ENCODE peak calls at places on chromosomes 7 and 10, in nine cellular contexts. X, T, J, P, C, K, Z, N and H are unnamed samples.

GRCh38 chr7:50660040-50660829 is 95.0 kb upstream of the DDC start:
- DNase-seq in X (no peak), T (peak), J (no peak), P (no peak), C (no peak), K (no peak), Z (no peak), N (peak), H (no peak)

GRCh38 chr10:101783736-101784118 is 481 bp upstream of the NPM3 start:
- DNase-seq in X (peak), T (no peak), J (no peak), P (no peak), C (no peak), K (no peak), Z (no peak), N (no peak), H (no peak)

GRCh38 chr7:101718747-101719260 is 89.7 kb upstream of the MYL10 start:
- DNase-seq in X (no peak), T (no peak), J (no peak), P (no peak), C (no peak), K (no peak), Z (no peak), N (no peak), H (no peak)

GRCh38 chr7:43669286-43670081 is 59.8 kb downstream of the COA1 start:
- DNase-seq in X (no peak), T (peak), J (no peak), P (no peak), C (no peak), K (no peak), Z (no peak), N (no peak), H (no peak)

GRCh38 chr10:132486539-132487121 is 51.0 kb upstream of the INPP5A start:
- DNase-seq in X (peak), T (no peak), J (no peak), P (no peak), C (no peak), K (no peak), Z (peak), N (no peak), H (no peak)

GRCh38 chr7:110382736-110383135 is 708.2 kb upstream of the LRRN3 start:
- DNase-seq in X (no peak), T (no peak), J (no peak), P (no peak), C (no peak), K (no peak), Z (no peak), N (no peak), H (no peak)

GRCh38 chr7:114082934-114083647 is 164.3 kb upstream of the PPP1R3A start:
- DNase-seq in X (peak), T (peak), J (peak), P (no peak), C (peak), K (no peak), Z (peak), N (no peak), H (peak)

GRCh38 chr10:30804478-30805055 is 175.0 kb upstream of the LYZL2 start:
- DNase-seq in X (peak), T (peak), J (peak), P (no peak), C (no peak), K (no peak), Z (peak), N (no peak), H (peak)

GRCh38 chr7:20107582-20107981 is 109.6 kb downstream of the MACC1 start:
- DNase-seq in X (no peak), T (no peak), J (no peak), P (no peak), C (no peak), K (no peak), Z (no peak), N (no peak), H (no peak)

GRCh38 chr7:45235905-45236304 is 78.3 kb downstream of the RAMP3 start:
- DNase-seq in X (no peak), T (no peak), J (no peak), P (no peak), C (no peak), K (no peak), Z (no peak), N (no peak), H (no peak)

GRCh38 chr10:128013626-128014025 is 106.7 kb downstream of the PTPRE start:
- DNase-seq in X (no peak), T (no peak), J (peak), P (no peak), C (no peak), K (no peak), Z (no peak), N (no peak), H (no peak)

GRCh38 chr10:1198453-1199344 is 142.5 kb downstream of the WDR37 start:
- DNase-seq in X (no peak), T (peak), J (no peak), P (peak), C (no peak), K (no peak), Z (no peak), N (no peak), H (no peak)

GRCh38 chr10:79253704-79254103 is 93.6 kb upstream of the PPIF start:
- DNase-seq in X (no peak), T (no peak), J (no peak), P (no peak), C (no peak), K (no peak), Z (no peak), N (no peak), H (no peak)

GRCh38 chr10:88792656-88793055 is 9.9 kb upstream of the LIPM start:
- DNase-seq in X (no peak), T (peak), J (no peak), P (no peak), C (no peak), K (no peak), Z (no peak), N (peak), H (no peak)

GRCh38 chr7:44151679-44152355 is 10.7 kb upstream of the MYL7 start:
- DNase-seq in X (no peak), T (no peak), J (no peak), P (no peak), C (no peak), K (no peak), Z (no peak), N (no peak), H (no peak)

GRCh38 chr7:101947899-101948298 is 130.5 kb downstream of the CUX1 start:
- DNase-seq in X (peak), T (peak), J (peak), P (peak), C (no peak), K (no peak), Z (no peak), N (no peak), H (no peak)

GRCh38 chr10:43679509-43679908 is 30.8 kb upstream of the ZNF32 start:
- DNase-seq in X (no peak), T (peak), J (peak), P (peak), C (no peak), K (no peak), Z (peak), N (peak), H (no peak)

GRCh38 chr10:103915794-103916193 is 2.2 kb downstream of the STN1 start:
- DNase-seq in X (no peak), T (peak), J (no peak), P (peak), C (no peak), K (no peak), Z (no peak), N (peak), H (no peak)

GRCh38 chr7:35548291-35548690 is 146.6 kb downstream of the HERPUD2 start:
- DNase-seq in X (no peak), T (no peak), J (no peak), P (no peak), C (no peak), K (no peak), Z (no peak), N (no peak), H (no peak)

GRCh38 chr10:126668505-126668904 is 2.0 kb downstream of the C10orf90 start:
- DNase-seq in X (no peak), T (no peak), J (no peak), P (no peak), C (no peak), K (no peak), Z (no peak), N (no peak), H (no peak)

GRCh38 chr10:8639601-8640000 is 585.1 kb downstream of the GATA3 start:
- DNase-seq in X (no peak), T (no peak), J (no peak), P (no peak), C (no peak), K (no peak), Z (no peak), N (no peak), H (no peak)

GRCh38 chr7:111676811-111677210 is 114.5 kb upstream of the IMMP2L start:
- DNase-seq in X (no peak), T (no peak), J (no peak), P (no peak), C (no peak), K (no peak), Z (no peak), N (no peak), H (no peak)

GRCh38 chr7:134632937-134633540 is 13.6 kb upstream of the BPGM start:
- DNase-seq in X (no peak), T (no peak), J (no peak), P (no peak), C (peak), K (no peak), Z (no peak), N (no peak), H (no peak)

GRCh38 chr10:119701861-119702260 is 24.0 kb upstream of the INPP5F start:
- DNase-seq in X (no peak), T (no peak), J (no peak), P (no peak), C (no peak), K (no peak), Z (no peak), N (no peak), H (no peak)

GRCh38 chr7:27140108-27140842 is 3.2 kb downstream of the HOXA5 start:
- DNase-seq in X (no peak), T (peak), J (no peak), P (no peak), C (no peak), K (no peak), Z (no peak), N (no peak), H (no peak)

GRCh38 chr10:31099664-31100063 is 68.0 kb upstream of the ZNF438 start:
- DNase-seq in X (no peak), T (peak), J (no peak), P (peak), C (peak), K (no peak), Z (no peak), N (no peak), H (no peak)

GRCh38 chr10:85826377-85826776 is 540.2 kb downstream of the GRID1 start:
- DNase-seq in X (no peak), T (no peak), J (no peak), P (no peak), C (no peak), K (no peak), Z (no peak), N (no peak), H (no peak)

GRCh38 chr7:142582351-142582750 is 166.9 kb upstream of the PRSS1 start:
- DNase-seq in X (no peak), T (no peak), J (no peak), P (no peak), C (no peak), K (no peak), Z (no peak), N (no peak), H (no peak)

GRCh38 chr7:142585425-142585824 is 163.8 kb upstream of the PRSS1 start:
- DNase-seq in X (no peak), T (no peak), J (no peak), P (no peak), C (no peak), K (no peak), Z (no peak), N (no peak), H (no peak)

GRCh38 chr7:142584765-142585164 is 164.5 kb upstream of the PRSS1 start:
- DNase-seq in X (no peak), T (no peak), J (no peak), P (no peak), C (no peak), K (no peak), Z (no peak), N (no peak), H (no peak)

GRCh38 chr7:142581341-142581740 is 167.9 kb upstream of the PRSS1 start:
- DNase-seq in X (no peak), T (no peak), J (no peak), P (no peak), C (no peak), K (no peak), Z (no peak), N (peak), H (no peak)

DNA sequence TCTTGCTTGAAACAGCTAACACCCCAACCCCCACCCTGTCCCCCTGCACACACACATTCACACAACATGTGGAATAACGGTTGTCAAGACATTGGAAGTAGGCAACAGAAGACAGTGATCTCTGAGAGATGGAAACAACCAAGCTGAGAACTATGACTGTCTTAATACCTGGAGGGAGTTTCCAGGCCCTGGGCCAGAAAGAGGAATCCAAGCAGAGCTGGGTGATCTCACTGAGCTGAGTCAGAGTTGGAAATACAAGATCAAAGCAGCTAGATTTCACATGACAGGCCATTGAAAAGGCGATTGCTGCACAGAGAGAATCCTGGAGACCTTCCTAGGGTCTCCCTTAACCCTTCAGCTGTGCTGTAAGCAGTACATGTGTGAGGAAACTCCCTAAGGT is 165.8 kb upstream of the PRSS1 start:
- DNase-seq in X (no peak), T (no peak), J (no peak), P (no peak), C (peak), K (no peak), Z (no peak), N (no peak), H (no peak)
- H3K27ac ChIP-seq in X (no peak), T (no peak), J (no peak), P (no peak), C (peak), K (no peak), Z (no peak), N (no peak), H (no peak)

GRCh38 chr10:49613160-49613881 is 516 bp upstream of the CHAT start:
- DNase-seq in X (peak), T (no peak), J (peak), P (no peak), C (no peak), K (no peak), Z (peak), N (no peak), H (no peak)

GRCh38 chr10:49614242-49615198 is 683 bp downstream of the CHAT start:
- DNase-seq in X (peak), T (no peak), J (peak), P (no peak), C (no peak), K (no peak), Z (peak), N (peak), H (no peak)

GRCh38 chr10:49612513-49613159 is 1.2 kb upstream of the CHAT start:
- DNase-seq in X (peak), T (no peak), J (peak), P (no peak), C (no peak), K (no peak), Z (peak), N (no peak), H (no peak)

GRCh38 chr10:49615213-49615612 is 1.4 kb downstream of the CHAT start:
- DNase-seq in X (peak), T (no peak), J (peak), P (no peak), C (no peak), K (no peak), Z (peak), N (peak), H (no peak)

DNA sequence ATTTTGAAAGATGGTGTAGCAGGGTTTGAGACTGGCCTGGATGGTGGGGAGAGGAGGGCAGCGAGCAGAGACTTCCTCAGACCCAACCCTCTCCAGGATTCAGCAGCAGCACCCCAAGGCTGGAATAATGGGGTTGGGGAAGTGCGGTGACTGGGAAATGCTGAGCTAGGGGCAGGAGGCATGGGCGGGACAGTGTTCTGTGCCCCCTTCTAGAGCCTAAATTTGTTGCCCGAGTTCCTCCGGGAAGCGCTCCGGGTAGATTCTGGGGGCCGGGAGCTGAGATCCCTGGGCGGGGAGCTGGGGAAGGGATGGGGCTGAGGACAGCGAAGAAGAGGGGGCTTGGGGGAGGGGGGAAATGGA is at the start of gene CHAT:
- DNase-seq in X (no peak), T (no peak), J (peak), P (no peak), C (no peak), K (no peak), Z (peak), N (no peak), H (no peak)
- TF ChIP-seq EP300 in X (no peak), T (no peak), J (no peak), P (no peak), C (no peak), K (no peak), Z (no peak), N (no peak), H (no peak)

GRCh38 chr7:116214921-116215320 is 4.6 kb downstream of the TES start:
- DNase-seq in X (no peak), T (no peak), J (no peak), P (no peak), C (no peak), K (no peak), Z (no peak), N (no peak), H (no peak)

GRCh38 chr7:116212859-116213258 is 2.5 kb downstream of the TES start:
- DNase-seq in X (no peak), T (no peak), J (no peak), P (no peak), C (no peak), K (no peak), Z (no peak), N (no peak), H (no peak)

GRCh38 chr7:116211913-116212596 is 1.7 kb downstream of the TES start:
- DNase-seq in X (no peak), T (no peak), J (no peak), P (no peak), C (no peak), K (no peak), Z (no peak), N (no peak), H (no peak)

GRCh38 chr7:116215550-116215949 is 5.2 kb downstream of the TES start:
- DNase-seq in X (no peak), T (no peak), J (no peak), P (no peak), C (no peak), K (no peak), Z (no peak), N (no peak), H (no peak)

DNA sequence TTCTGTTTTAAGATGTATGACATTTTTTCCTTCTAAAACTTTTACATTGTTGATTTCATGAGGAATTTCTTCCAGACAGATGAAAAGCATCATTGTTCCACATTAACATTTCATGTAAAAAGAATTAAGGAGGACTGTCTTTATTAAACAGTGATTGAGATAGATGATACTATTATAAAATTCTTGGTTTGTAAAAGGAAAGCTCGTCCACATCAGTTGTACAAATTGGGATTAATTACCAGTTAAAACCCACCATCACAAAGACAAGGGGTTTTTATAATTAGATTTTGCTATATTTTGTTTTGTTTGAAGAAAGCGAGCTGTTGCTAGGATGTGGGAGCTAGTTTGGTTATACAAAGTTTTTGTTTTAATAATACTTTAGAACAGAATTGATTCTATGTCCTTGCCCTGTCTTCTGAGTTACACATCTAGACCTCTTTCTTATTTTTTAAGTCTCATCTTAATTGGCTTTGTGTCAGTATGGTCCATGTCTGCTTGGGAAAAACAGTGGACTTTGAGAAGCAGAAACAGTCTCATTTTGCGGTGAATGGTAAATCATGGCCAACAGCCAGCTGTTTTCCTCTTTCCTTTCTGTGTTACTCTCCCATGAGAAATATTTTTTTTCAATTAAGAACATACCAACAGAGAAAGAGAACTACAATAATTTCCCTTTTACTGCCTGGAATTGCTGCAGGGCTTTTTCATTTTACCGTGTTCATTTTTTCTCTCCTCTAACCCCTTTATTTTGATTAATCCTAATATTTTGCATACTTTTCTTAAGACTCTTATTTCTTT is 3.2 kb downstream of the TES start:
- DNase-seq in X (no peak), T (no peak), J (no peak), P (no peak), C (no peak), K (no peak), Z (no peak), N (no peak), H (no peak)
- H3K27ac ChIP-seq in X (no peak), T (peak), J (peak), P (peak), C (peak), K (peak), Z (peak), N (peak), H (peak)

GRCh38 chr7:4763794-4764185 is 11.6 kb upstream of the AP5Z1 start:
- DNase-seq in X (no peak), T (no peak), J (no peak), P (no peak), C (no peak), K (no peak), Z (no peak), N (no peak), H (no peak)
- TF ChIP-seq EP300 in X (no peak), T (no peak), J (no peak), P (no peak), C (no peak), K (no peak), Z (no peak), N (no peak), H (no peak)

GRCh38 chr7:69617364-69617763 is 19.1 kb downstream of the AUTS2 start:
- DNase-seq in X (peak), T (no peak), J (no peak), P (no peak), C (no peak), K (no peak), Z (no peak), N (no peak), H (no peak)
- H3K27ac ChIP-seq in X (no peak), T (no peak), J (no peak), P (no peak), C (no peak), K (no peak), Z (no peak), N (no peak), H (no peak)

DNA sequence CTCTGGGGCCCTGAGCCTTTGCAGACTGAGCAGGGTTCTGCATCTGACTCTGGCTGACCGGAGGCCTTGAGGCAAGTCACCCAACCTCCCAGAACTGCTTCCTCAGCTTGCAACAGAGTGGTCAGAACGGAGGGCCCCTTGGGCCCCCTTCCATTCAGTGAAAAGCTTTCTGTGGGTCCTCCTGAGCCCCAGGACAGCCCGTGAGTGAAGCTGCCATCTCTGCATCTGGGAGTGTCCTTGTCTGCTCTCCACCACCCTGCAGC is 224.7 kb downstream of the DNAJB6 start:
- DNase-seq in X (no peak), T (no peak), J (no peak), P (no peak), C (no peak), K (no peak), Z (no peak), N (no peak), H (no peak)
- TF ChIP-seq EP300 in X (no peak), T (no peak), J (no peak), P (no peak), C (no peak), K (no peak), Z (no peak), N (no peak), H (no peak)

GRCh38 chr10:46020344-46020656 is 10.1 kb downstream of the NCOA4 start:
- DNase-seq in X (no peak), T (no peak), J (no peak), P (no peak), C (no peak), K (no peak), Z (no peak), N (no peak), H (no peak)

GRCh38 chr10:46018453-46019169 is 11.8 kb downstream of the NCOA4 start:
- DNase-seq in X (no peak), T (no peak), J (no peak), P (no peak), C (no peak), K (no peak), Z (no peak), N (no peak), H (no peak)

GRCh38 chr10:46019541-46020343 is 10.7 kb downstream of the NCOA4 start:
- DNase-seq in X (no peak), T (peak), J (no peak), P (no peak), C (no peak), K (no peak), Z (no peak), N (peak), H (peak)

GRCh38 chr10:46017733-46018132 is 12.7 kb downstream of the NCOA4 start:
- DNase-seq in X (no peak), T (no peak), J (no peak), P (no peak), C (no peak), K (no peak), Z (no peak), N (no peak), H (no peak)

GRCh38 chr10:46019170-46019528 is 11.3 kb downstream of the NCOA4 start:
- DNase-seq in X (no peak), T (no peak), J (no peak), P (no peak), C (no peak), K (no peak), Z (no peak), N (peak), H (no peak)
- H3K27ac ChIP-seq in X (no peak), T (peak), J (no peak), P (peak), C (no peak), K (no peak), Z (no peak), N (peak), H (no peak)